ENCODE peak calls at places on chromosomes 11 and 22, in six cellular contexts. B is ovary, V is transverse colon, J is upper lobe of right lung, C is BE2C, F is pancreas. H is an unnamed sample.

GRCh38 chr11:107696140-107696539 is 15.7 kb downstream of the SLN start:
- DNase-seq in F (no peak), B (no peak), C (no peak), J (no peak), V (no peak), H (peak)

GRCh38 chr11:68012044-68012842 is 2.1 kb downstream of the ALDH3B1 start:
- DNase-seq in J (peak), B (no peak), F (peak), C (peak), V (no peak), H (no peak)

GRCh38 chr22:37951305-37951704 is 2.1 kb downstream of the C22orf23 start:
- DNase-seq in C (no peak), F (no peak), V (no peak), J (no peak), B (no peak), H (no peak)

GRCh38 chr11:117997436-117998200 is 11.4 kb downstream of the IL10RA start:
- DNase-seq in V (no peak), J (no peak), B (no peak), C (no peak), F (no peak), H (no peak)

GRCh38 chr11:45155058-45155551 is 8.7 kb downstream of the PRDM11 start:
- DNase-seq in B (peak), C (no peak), F (no peak), J (no peak), V (no peak), H (no peak)

GRCh38 chr22:23537421-23537820 is 42.7 kb downstream of the IGLL1 start:
- DNase-seq in V (no peak), C (no peak), J (peak), B (peak), F (no peak), H (no peak)

GRCh38 chr11:47590026-47590861 is 3.8 kb downstream of the FAM180B start:
- DNase-seq in V (no peak), C (no peak), J (no peak), B (peak), F (no peak), H (no peak)

GRCh38 chr11:57323503-57324153 is 1.1 kb downstream of the TNKS1BP1 start:
- DNase-seq in B (peak), C (no peak), J (no peak), V (no peak), F (no peak), H (no peak)

GRCh38 chr11:9170450-9170849 is 79.1 kb upstream of the SCUBE2 start:
- DNase-seq in B (no peak), J (no peak), C (no peak), V (no peak), F (no peak), H (no peak)

GRCh38 chr11:7204778-7205177 is 46.9 kb upstream of the SYT9 start:
- DNase-seq in J (no peak), C (no peak), B (no peak), F (no peak), V (no peak), H (peak)

GRCh38 chr11:107704432-107704831 is 7.4 kb downstream of the SLN start:
- DNase-seq in F (no peak), B (no peak), V (no peak), C (no peak), J (no peak), H (peak)

GRCh38 chr11:133181066-133181465 is 351.2 kb downstream of the OPCML start:
- DNase-seq in J (no peak), B (no peak), C (no peak), V (no peak), F (no peak), H (no peak)

GRCh38 chr22:49046546-49047305 is 780.9 kb downstream of the BRD1 start:
- DNase-seq in J (peak), C (no peak), B (no peak), V (no peak), F (peak), H (no peak)

GRCh38 chr22:24060375-24060788 is 49.3 kb downstream of the CABIN1 start:
- DNase-seq in V (no peak), F (no peak), J (no peak), B (peak), C (no peak), H (peak)

GRCh38 chr11:2668876-2669275 is 30.9 kb downstream of the KCNQ1OT1 start:
- DNase-seq in B (no peak), F (no peak), J (no peak), V (no peak), C (no peak), H (no peak)

GRCh38 chr11:132650969-132651720 is 881.2 kb downstream of the OPCML start:
- DNase-seq in V (no peak), B (no peak), J (no peak), C (no peak), F (no peak), H (no peak)

GRCh38 chr22:20262582-20263147 is 5.5 kb downstream of the RTN4R start:
- DNase-seq in J (no peak), C (no peak), V (no peak), B (no peak), F (no peak), H (no peak)

GRCh38 chr11:47302853-47303252 is 32.9 kb downstream of the MADD start:
- DNase-seq in V (no peak), J (no peak), B (no peak), C (no peak), F (no peak), H (no peak)

GRCh38 chr11:122617297-122617696 is 38.2 kb upstream of the UBASH3B start:
- DNase-seq in C (no peak), B (no peak), V (no peak), F (no peak), J (no peak), H (no peak)

GRCh38 chr11:2210366-2211112 is 38.9 kb upstream of the TH start:
- DNase-seq in V (peak), F (peak), J (peak), C (no peak), B (peak), H (no peak)

GRCh38 chr11:77407613-77408012 is 66.3 kb downstream of the PAK1 start:
- DNase-seq in C (peak), J (no peak), V (peak), B (no peak), F (no peak), H (no peak)

GRCh38 chr11:6321961-6322362 is 1.7 kb upstream of the CAVIN3 start:
- DNase-seq in F (no peak), J (no peak), C (no peak), V (no peak), B (no peak), H (no peak)

GRCh38 chr11:7451952-7452507 is 33.3 kb upstream of the OLFML1 start:
- DNase-seq in J (no peak), F (no peak), B (no peak), C (no peak), V (no peak), H (no peak)

GRCh38 chr11:127275771-127276170 is 275.2 kb upstream of the KIRREL3 start:
- DNase-seq in C (no peak), F (no peak), J (no peak), V (no peak), B (no peak), H (no peak)

GRCh38 chr11:75982309-75982708 is 167.3 kb downstream of the UVRAG start:
- DNase-seq in J (no peak), V (no peak), C (no peak), B (no peak), F (no peak), H (no peak)

GRCh38 chr11:2901854-2902783 is 16.5 kb upstream of the CDKN1C start:
- DNase-seq in B (peak), F (peak), J (peak), C (peak), V (peak), H (no peak)

GRCh38 chr11:11841121-11841604 is 609 bp upstream of the USP47 start:
- DNase-seq in F (no peak), V (peak), C (peak), B (peak), J (peak), H (no peak)

GRCh38 chr22:49018601-49019000 is 809.1 kb downstream of the BRD1 start:
- DNase-seq in J (peak), V (no peak), C (no peak), F (no peak), B (no peak), H (no peak)

DNA sequence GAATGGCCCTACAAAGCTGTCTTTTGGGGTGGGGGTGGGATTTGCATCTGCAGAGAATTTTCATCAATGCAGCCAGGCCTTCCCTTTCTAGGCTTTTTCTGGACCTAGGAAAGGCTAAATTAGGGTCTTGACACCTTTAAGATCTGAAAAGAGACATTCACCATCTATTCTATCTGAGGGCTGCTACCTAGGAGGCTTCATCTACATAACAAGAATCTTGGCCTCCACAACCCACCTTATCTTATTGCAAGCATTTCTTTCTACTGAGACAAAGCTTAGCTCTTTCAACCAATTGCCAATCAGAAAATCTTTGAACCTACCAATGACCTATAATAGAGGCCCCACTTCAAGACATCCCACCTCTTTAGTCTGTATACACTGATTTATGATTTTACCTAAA is 20.7 kb upstream of the INCENP start:
- DNase-seq in C (no peak), B (no peak), J (no peak), V (no peak), F (no peak), H (no peak)
- TF ChIP-seq CTCF in C (no peak), B (no peak), J (no peak), V (no peak), F (no peak), H (no peak)

GRCh38 chr11:72222106-72222891 is 2.3 kb upstream of the INPPL1 start:
- DNase-seq in B (no peak), V (no peak), J (no peak), F (no peak), C (no peak), H (no peak)
- H3K4me3 ChIP-seq in B (peak), V (peak), J (peak), F (no peak), C (peak), H (peak)

DNA sequence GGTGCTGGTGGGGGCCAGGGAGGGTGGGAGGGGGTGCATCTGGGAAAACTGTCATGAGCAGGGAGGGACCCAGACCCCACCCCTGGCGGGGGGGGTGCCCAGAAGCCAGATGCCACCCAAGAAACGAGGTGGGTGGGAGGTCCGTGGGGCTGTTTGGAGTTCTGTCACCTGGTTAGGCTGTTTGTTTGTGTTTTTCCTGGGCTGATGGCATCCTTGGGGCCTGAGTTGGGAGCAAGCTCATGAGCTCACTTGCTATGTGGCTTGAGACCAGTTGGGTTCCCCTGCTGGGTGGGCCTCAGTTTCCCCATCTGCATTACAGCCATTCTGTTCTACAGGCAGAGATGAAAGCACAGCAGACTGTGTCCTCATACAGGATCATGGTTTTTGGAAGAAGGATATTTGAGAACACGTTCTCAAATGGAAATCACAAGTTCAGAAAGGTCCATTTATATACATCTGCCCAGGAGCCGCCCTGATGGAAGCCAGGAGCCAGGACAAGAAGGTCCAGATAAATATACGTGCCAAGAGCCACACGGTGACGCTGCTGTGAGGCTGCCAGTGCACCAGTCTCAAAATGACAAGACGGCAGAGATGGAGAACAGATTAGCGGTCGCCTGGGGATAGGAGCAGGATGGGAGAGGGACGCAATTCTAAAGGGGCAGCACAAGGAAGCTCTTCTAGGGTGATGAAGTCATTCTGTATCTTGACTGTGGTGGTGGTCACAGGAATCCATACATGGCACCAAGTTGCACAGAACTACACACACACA is 312.9 kb downstream of the MN1 start:
- DNase-seq in J (no peak), F (no peak), B (no peak), V (no peak), C (peak), H (no peak)
- TF ChIP-seq CTCF in J (no peak), F (no peak), B (no peak), V (no peak), C (peak), H (no peak)

GRCh38 chr22:31952094-31952401 is 7.7 kb downstream of the YWHAH start:
- DNase-seq in J (no peak), C (no peak), B (no peak), F (no peak), V (no peak), H (no peak)
- H3K4me3 ChIP-seq in J (no peak), C (no peak), B (no peak), F (no peak), V (no peak), H (no peak)

GRCh38 chr11:69362315-69362714 is 68.4 kb downstream of the MYEOV start:
- DNase-seq in F (no peak), B (no peak), J (no peak), C (no peak), V (no peak), H (no peak)
- TF ChIP-seq CTCF in F (no peak), B (no peak), J (no peak), C (peak), V (no peak), H (no peak)

GRCh38 chr11:19934828-19935259 is 222.2 kb downstream of the NAV2 start:
- DNase-seq in F (no peak), B (no peak), C (no peak), V (no peak), J (no peak), H (no peak)
- H3K4me3 ChIP-seq in F (no peak), B (no peak), C (no peak), V (no peak), J (no peak), H (no peak)

DNA sequence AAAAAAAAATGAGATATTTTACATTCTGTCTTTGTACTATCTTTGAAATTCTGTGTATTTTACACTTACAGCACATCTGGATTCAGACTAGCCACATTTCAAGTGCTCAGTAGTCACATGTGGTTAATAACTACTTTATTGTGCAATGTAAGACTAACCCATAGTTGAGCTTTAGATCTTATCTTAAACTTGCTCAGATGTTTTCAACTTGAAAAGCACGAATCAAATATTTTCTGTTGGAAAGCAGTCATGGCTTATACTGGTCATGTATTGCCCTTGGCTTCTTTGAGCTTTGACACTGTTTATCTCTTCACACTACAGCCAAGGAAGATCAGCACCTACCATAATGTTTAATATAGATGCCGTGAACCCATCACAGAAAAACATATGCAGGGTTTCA is 4.3 kb downstream of the RBX1 start:
- DNase-seq in C (no peak), J (no peak), B (no peak), F (no peak), V (no peak), H (no peak)
- TF ChIP-seq CTCF in C (no peak), J (no peak), B (no peak), F (no peak), V (no peak), H (no peak)

DNA sequence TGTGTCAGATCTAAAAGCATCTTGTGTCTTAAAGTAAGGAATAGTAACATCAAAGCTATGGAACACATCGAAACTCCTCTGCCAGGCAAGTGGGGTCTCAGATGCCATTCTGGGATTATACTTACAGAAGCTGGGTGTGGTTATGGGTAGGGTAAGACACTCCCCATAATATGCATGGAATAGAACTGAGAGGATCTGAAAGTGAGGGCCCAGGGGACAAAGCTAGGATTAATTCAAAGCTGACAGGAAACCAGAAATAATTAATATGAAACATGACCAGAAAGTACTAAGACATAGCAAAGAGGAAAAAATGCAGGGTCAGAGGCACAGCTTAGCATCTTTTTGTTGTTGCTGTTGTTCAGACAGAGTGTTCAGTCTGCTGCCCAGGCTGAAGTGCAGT is 40.2 kb upstream of the EED start:
- DNase-seq in B (no peak), V (no peak), F (no peak), C (no peak), J (no peak), H (no peak)
- H3K4me3 ChIP-seq in B (no peak), V (no peak), F (no peak), C (no peak), J (no peak), H (no peak)

GRCh38 chr11:406796-407650 is 7.8 kb downstream of the SIGIRR start:
- DNase-seq in B (peak), V (peak), F (no peak), J (peak), C (peak), H (no peak)
- TF ChIP-seq CTCF in B (no peak), V (no peak), F (no peak), J (peak), C (no peak), H (peak)

H was measured in epithelial cell of proximal tubule.